ENCODE peak calls at places on chromosome 5, in seven cellular contexts. One of them, this sample, is unnamed.

GRCh38 chr5:55633574-55634203 is 78.4 kb downstream of the SLC38A9 start:
- DNase-seq in stimulated activated naive CD4-positive, alpha-beta T cell treated with Interleukin-2 at 50 U/mL for 16 hours: no peak
- DNase-seq in occipital lobe: no peak
- DNase-seq in naive B cell: no peak
- DNase-seq in foreskin fibroblast: peak; percentile 24
- DNase-seq in activated naive CD8-positive, alpha-beta T cell treated with anti-CD3 and anti-CD28 coated beads, Interleukin-2, amount 50 U/mL, for 24 hours: no peak
- DNase-seq in activated CD4-positive, CD25-positive, alpha-beta regulatory T cell treated with anti-CD3 and anti-CD28 coated beads, Interleukin-2, amount 50 U/mL, for 16 hours: no peak
- DNase-seq in this sample: no peak

GRCh38 chr5:149932445-149933350 is 11.9 kb downstream of the PDE6A start:
- DNase-seq in activated CD4-positive, CD25-positive, alpha-beta regulatory T cell treated with anti-CD3 and anti-CD28 coated beads, Interleukin-2, amount 50 U/mL, for 16 hours: no peak
- DNase-seq in foreskin fibroblast: no peak
- DNase-seq in naive B cell: no peak
- DNase-seq in stimulated activated naive CD4-positive, alpha-beta T cell treated with Interleukin-2 at 50 U/mL for 16 hours: no peak
- DNase-seq in activated naive CD8-positive, alpha-beta T cell treated with anti-CD3 and anti-CD28 coated beads, Interleukin-2, amount 50 U/mL, for 24 hours: no peak
- DNase-seq in occipital lobe: no peak
- DNase-seq in this sample: no peak

GRCh38 chr5:133257977-133258376 is 206.2 kb downstream of the HSPA4 start:
- DNase-seq in naive B cell: no peak
- DNase-seq in foreskin fibroblast: no peak
- DNase-seq in stimulated activated naive CD4-positive, alpha-beta T cell treated with Interleukin-2 at 50 U/mL for 16 hours: no peak
- DNase-seq in activated naive CD8-positive, alpha-beta T cell treated with anti-CD3 and anti-CD28 coated beads, Interleukin-2, amount 50 U/mL, for 24 hours: no peak
- DNase-seq in activated CD4-positive, CD25-positive, alpha-beta regulatory T cell treated with anti-CD3 and anti-CD28 coated beads, Interleukin-2, amount 50 U/mL, for 16 hours: no peak
- DNase-seq in occipital lobe: no peak
- DNase-seq in this sample: no peak

GRCh38 chr5:175689147-175689991 is 31.5 kb downstream of the HRH2 start:
- DNase-seq in naive B cell: no peak
- DNase-seq in occipital lobe: peak; percentile 60
- DNase-seq in activated naive CD8-positive, alpha-beta T cell treated with anti-CD3 and anti-CD28 coated beads, Interleukin-2, amount 50 U/mL, for 24 hours: no peak
- DNase-seq in foreskin fibroblast: peak; percentile 2
- DNase-seq in stimulated activated naive CD4-positive, alpha-beta T cell treated with Interleukin-2 at 50 U/mL for 16 hours: no peak
- DNase-seq in activated CD4-positive, CD25-positive, alpha-beta regulatory T cell treated with anti-CD3 and anti-CD28 coated beads, Interleukin-2, amount 50 U/mL, for 16 hours: no peak
- DNase-seq in this sample: no peak

GRCh38 chr5:90962481-90962880 is 403.9 kb downstream of the ADGRV1 start:
- DNase-seq in foreskin fibroblast: no peak
- DNase-seq in activated CD4-positive, CD25-positive, alpha-beta regulatory T cell treated with anti-CD3 and anti-CD28 coated beads, Interleukin-2, amount 50 U/mL, for 16 hours: no peak
- DNase-seq in occipital lobe: no peak
- DNase-seq in naive B cell: no peak
- DNase-seq in stimulated activated naive CD4-positive, alpha-beta T cell treated with Interleukin-2 at 50 U/mL for 16 hours: no peak
- DNase-seq in activated naive CD8-positive, alpha-beta T cell treated with anti-CD3 and anti-CD28 coated beads, Interleukin-2, amount 50 U/mL, for 24 hours: no peak
- DNase-seq in this sample: no peak

GRCh38 chr5:62043289-62044274 is 262.4 kb upstream of the KIF2A start:
- DNase-seq in stimulated activated naive CD4-positive, alpha-beta T cell treated with Interleukin-2 at 50 U/mL for 16 hours: no peak
- DNase-seq in foreskin fibroblast: no peak
- DNase-seq in activated CD4-positive, CD25-positive, alpha-beta regulatory T cell treated with anti-CD3 and anti-CD28 coated beads, Interleukin-2, amount 50 U/mL, for 16 hours: no peak
- DNase-seq in activated naive CD8-positive, alpha-beta T cell treated with anti-CD3 and anti-CD28 coated beads, Interleukin-2, amount 50 U/mL, for 24 hours: no peak
- DNase-seq in occipital lobe: no peak
- DNase-seq in naive B cell: no peak
- DNase-seq in this sample: no peak

GRCh38 chr5:68661237-68661636 is 432.6 kb upstream of the SLC30A5 start:
- DNase-seq in foreskin fibroblast: peak; percentile 27
- DNase-seq in activated naive CD8-positive, alpha-beta T cell treated with anti-CD3 and anti-CD28 coated beads, Interleukin-2, amount 50 U/mL, for 24 hours: peak; percentile 8
- DNase-seq in stimulated activated naive CD4-positive, alpha-beta T cell treated with Interleukin-2 at 50 U/mL for 16 hours: no peak
- DNase-seq in occipital lobe: no peak
- DNase-seq in activated CD4-positive, CD25-positive, alpha-beta regulatory T cell treated with anti-CD3 and anti-CD28 coated beads, Interleukin-2, amount 50 U/mL, for 16 hours: no peak
- DNase-seq in naive B cell: no peak
- DNase-seq in this sample: no peak

GRCh38 chr5:131259326-131259725 is 4.5 kb upstream of the CDC42SE2 start:
- DNase-seq in stimulated activated naive CD4-positive, alpha-beta T cell treated with Interleukin-2 at 50 U/mL for 16 hours: no peak
- DNase-seq in activated naive CD8-positive, alpha-beta T cell treated with anti-CD3 and anti-CD28 coated beads, Interleukin-2, amount 50 U/mL, for 24 hours: no peak
- DNase-seq in foreskin fibroblast: no peak
- DNase-seq in naive B cell: no peak
- DNase-seq in occipital lobe: no peak
- DNase-seq in activated CD4-positive, CD25-positive, alpha-beta regulatory T cell treated with anti-CD3 and anti-CD28 coated beads, Interleukin-2, amount 50 U/mL, for 16 hours: no peak
- DNase-seq in this sample: no peak

GRCh38 chr5:78540335-78541057 is 108.1 kb downstream of the LHFPL2 start:
- DNase-seq in foreskin fibroblast: no peak
- DNase-seq in occipital lobe: peak; percentile 24
- DNase-seq in activated CD4-positive, CD25-positive, alpha-beta regulatory T cell treated with anti-CD3 and anti-CD28 coated beads, Interleukin-2, amount 50 U/mL, for 16 hours: no peak
- DNase-seq in activated naive CD8-positive, alpha-beta T cell treated with anti-CD3 and anti-CD28 coated beads, Interleukin-2, amount 50 U/mL, for 24 hours: no peak
- DNase-seq in naive B cell: no peak
- DNase-seq in stimulated activated naive CD4-positive, alpha-beta T cell treated with Interleukin-2 at 50 U/mL for 16 hours: no peak
- DNase-seq in this sample: no peak